ENCODE peak calls at places on chromosomes 2 and 18, in five cellular contexts. U is aorta, I is heart left ventricle, X is psoas muscle, K is PC-3. L is an unnamed sample.

GRCh38 chr2:118853129-118853640 is 5.7 kb upstream of the EN1 start:
- DNase-seq in K (no peak), X (no peak), U (no peak), I (no peak), L (no peak)

GRCh38 chr2:206915136-206915535 is 24.2 kb upstream of the CPO start:
- DNase-seq in I (no peak), X (no peak), U (no peak), K (peak; percentile 95), L (peak; percentile 20)

GRCh38 chr2:169141713-169142352 is 72.5 kb downstream of the DHRS9 start:
- DNase-seq in I (peak; percentile 30), K (peak; percentile 82), U (no peak), X (no peak), L (peak; percentile 60)

GRCh38 chr2:199463000-199463692 is 5.4 kb upstream of the SATB2 start:
- DNase-seq in U (peak; percentile 81), X (peak; percentile 89), I (peak; percentile 60), K (peak; percentile 80), L (peak; percentile 78)

GRCh38 chr18:33210575-33211189 is 229.8 kb downstream of the CCDC178 start:
- DNase-seq in U (no peak), K (peak; percentile 41), I (no peak), X (no peak), L (no peak)

GRCh38 chr18:66727991-66728390 is 124.1 kb upstream of the CDH19 start:
- DNase-seq in X (no peak), K (no peak), U (no peak), I (no peak), L (no peak)

GRCh38 chr2:206853880-206854279 is 85.4 kb upstream of the CPO start:
- DNase-seq in X (no peak), I (no peak), U (no peak), K (no peak), L (no peak)

GRCh38 chr2:38376346-38376682 is 759 bp downstream of the ATL2 start:
- DNase-seq in X (no peak), K (peak; percentile 59), U (no peak), I (no peak), L (peak; percentile 82)

GRCh38 chr18:23276456-23276855 is 141.2 kb downstream of the CABLES1 start:
- DNase-seq in I (peak; percentile 43), K (no peak), X (no peak), U (peak; percentile 70), L (no peak)

GRCh38 chr2:142056784-142057183 is 74.0 kb downstream of the LRP1B start:
- DNase-seq in X (no peak), K (no peak), I (no peak), U (no peak), L (no peak)

GRCh38 chr2:217489145-217489960 is 513.4 kb downstream of the TNS1 start:
- DNase-seq in X (no peak), U (no peak), K (peak; percentile 11), I (no peak), L (peak; percentile 65)

GRCh38 chr2:33848486-33848885 is 249.4 kb upstream of the FAM98A start:
- DNase-seq in U (no peak), I (no peak), X (no peak), K (peak; percentile 44), L (no peak)

GRCh38 chr18:23519725-23520124 is 16.4 kb downstream of the RMC1 start:
- DNase-seq in X (no peak), U (no peak), K (no peak), I (no peak), L (no peak)

GRCh38 chr2:216683846-216684245 is 11.5 kb downstream of the IGFBP5 start:
- DNase-seq in X (peak; percentile 87), U (no peak), K (no peak), I (peak; percentile 82), L (peak; percentile 73)

GRCh38 chr2:220687231-220687843 is 884.8 kb downstream of the EPHA4 start:
- DNase-seq in X (peak; percentile 73), K (peak; percentile 84), I (peak; percentile 53), U (peak; percentile 78), L (peak; percentile 88)

GRCh38 chr18:3604626-3605408 is 154.8 kb downstream of the TGIF1 start:
- DNase-seq in I (no peak), U (no peak), K (peak; percentile 94), X (no peak), L (no peak)

GRCh38 chr2:109129921-109130725 is 1.1 kb downstream of the SH3RF3 start:
- DNase-seq in I (no peak), U (peak; percentile 72), K (peak; percentile 15), X (no peak), L (peak; percentile 60)

GRCh38 chr2:143177081-143177786 is 48.0 kb downstream of the ARHGAP15 start:
- DNase-seq in U (no peak), I (no peak), X (no peak), K (no peak), L (no peak)

GRCh38 chr2:180015951-180016709 is 9.0 kb upstream of the CWC22 start:
- DNase-seq in I (no peak), X (no peak), K (peak; percentile 65), U (no peak), L (no peak)

GRCh38 chr2:9990735-9991134 is 39.2 kb downstream of the GRHL1 start:
- DNase-seq in X (no peak), K (no peak), I (peak; percentile 62), U (peak; percentile 90), L (peak; percentile 67)

DNA sequence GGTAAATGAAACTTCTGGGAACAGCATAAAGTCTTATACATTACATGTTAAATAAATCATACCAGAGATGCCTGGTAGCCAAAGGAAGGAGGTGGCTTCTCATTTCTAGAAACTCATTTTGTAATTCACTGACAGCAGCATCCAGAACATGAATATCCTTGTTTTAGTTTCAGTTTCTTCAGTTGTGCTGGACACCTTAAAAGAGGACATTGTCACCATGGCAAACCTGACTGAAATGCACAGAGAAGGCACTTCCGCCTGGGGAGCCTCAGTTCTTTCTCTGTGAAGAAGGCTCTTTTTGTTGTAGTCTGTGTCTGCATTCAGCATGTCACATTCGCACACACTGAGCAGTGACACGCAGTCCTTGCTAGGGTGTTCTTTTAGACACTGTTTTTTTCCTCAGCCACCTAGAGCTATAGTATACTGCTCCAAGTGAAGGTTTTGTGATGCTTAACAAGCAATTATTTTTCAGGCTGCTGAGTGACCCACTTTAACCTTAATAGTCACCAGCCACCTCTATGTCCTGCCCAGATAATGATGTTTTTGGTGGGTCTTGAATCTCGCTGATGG is 9.5 kb upstream of the RPRM start:
- DNase-seq in K (no peak), X (no peak), I (no peak), U (no peak), L (no peak)
- H3K4me3 ChIP-seq in K (no peak overlapping the region), X (no peak overlapping the region), I (no peak overlapping the region), U (no peak overlapping the region), L (no peak overlapping the region)

GRCh38 chr2:226429476-226429875 is 370.1 kb downstream of the IRS1 start:
- DNase-seq in K (no peak), X (no peak), U (no peak), I (no peak), L (no peak)
- H3K4me1 ChIP-seq in K (peaks cover 46% of the 10 kb centered on the region), X (peaks cover 23% of the 10 kb centered on the region), U (no peaks in the 10 kb centered on the region), I (no peaks in the 10 kb centered on the region), L (no peaks in the 10 kb centered on the region)

DNA sequence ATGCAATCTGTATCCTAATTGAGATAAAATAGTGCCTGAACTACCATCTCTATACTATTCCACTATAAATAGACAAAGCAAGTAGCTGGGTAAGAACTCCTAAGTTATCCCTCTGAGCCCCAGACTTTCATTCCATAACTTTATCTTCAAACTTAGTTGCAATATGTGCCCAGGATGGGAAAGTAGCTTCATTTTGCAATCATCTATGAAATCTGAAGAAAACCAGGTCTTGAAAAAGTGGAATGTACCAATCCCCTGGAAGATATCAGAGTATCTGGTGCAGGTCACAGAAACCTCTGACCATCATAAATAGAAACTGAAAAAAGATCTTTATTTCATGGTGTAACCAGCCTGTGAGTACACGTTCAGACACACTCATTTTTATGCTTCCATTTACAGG is 78.1 kb upstream of the TMEM178A start:
- DNase-seq in X (no peak), U (no peak), I (no peak), K (no peak), L (no peak)
- H3K27me3 ChIP-seq in X (no peaks in the 10 kb centered on the region), U (no peaks in the 10 kb centered on the region), I (no peaks in the 10 kb centered on the region), K (no peaks in the 10 kb centered on the region), L (no peaks in the 10 kb centered on the region)

GRCh38 chr2:239253705-239254104 is 147.1 kb downstream of the HDAC4 start:
- DNase-seq in U (no peak), K (no peak), I (no peak), X (peak; percentile 57), L (no peak)
- H3K4me3 ChIP-seq in U (no peak overlapping the region), K (no peak overlapping the region), I (no peak overlapping the region), X (peak overlapping the region; percentile 44), L (no peak overlapping the region)

GRCh38 chr2:134310450-134311079 is 56.7 kb downstream of the MGAT5 start:
- DNase-seq in U (peak; percentile 74), X (no peak), I (no peak), K (no peak), L (no peak)
- H3K4me1 ChIP-seq in U (peaks cover 5% of the 10 kb centered on the region), X (no peaks in the 10 kb centered on the region), I (peaks cover 72% of the 10 kb centered on the region), K (peaks cover 5% of the 10 kb centered on the region), L (peaks cover 15% of the 10 kb centered on the region)

GRCh38 chr2:230172852-230173251 is 46.9 kb downstream of the SP110 start:
- DNase-seq in I (no peak), U (no peak), X (no peak), K (no peak), L (no peak)
- H3K27me3 ChIP-seq in I (no peaks in the 10 kb centered on the region), U (no peaks in the 10 kb centered on the region), X (no peaks in the 10 kb centered on the region), K (no peaks in the 10 kb centered on the region), L (no peaks in the 10 kb centered on the region)

GRCh38 chr2:187949859-187950258 is 341.8 kb upstream of the GULP1 start:
- DNase-seq in K (no peak), I (no peak), U (no peak), X (no peak), L (no peak)

GRCh38 chr2:187942876-187943275 is 348.8 kb upstream of the GULP1 start:
- DNase-seq in X (no peak), U (no peak), K (no peak), I (no peak), L (no peak)

GRCh38 chr2:187943772-187944369 is 347.8 kb upstream of the GULP1 start:
- DNase-seq in I (no peak), K (no peak), X (no peak), U (no peak), L (no peak)
- H3K4me3 ChIP-seq in I (no peak overlapping the region), K (no peak overlapping the region), X (no peak overlapping the region), U (no peak overlapping the region), L (no peak overlapping the region)

L was measured in adrenal gland.